ENCODE peak calls at places on chromosomes 1 and 21, in six cellular contexts. U, W, Z, O, F and G are unnamed samples. For H3K4me1, the result is how much of the 10 kb centered on the place peaks cover.

GRCh38 chr1:6423321-6423999 is 1.1 kb upstream of the ESPN start:
- DNase-seq in O (peak), F (peak), W (peak), Z (peak), U (peak), G (peak)

GRCh38 chr21:41373253-41373652 is 11.4 kb downstream of the MX2 start:
- DNase-seq in U (no peak), F (no peak), W (no peak), Z (no peak), O (no peak), G (no peak)

GRCh38 chr1:91741301-91741700 is 144.7 kb downstream of the TGFBR3 start:
- DNase-seq in W (no peak), Z (no peak), O (no peak), U (no peak), F (no peak), G (peak)

GRCh38 chr1:229368347-229368746 is 25.5 kb upstream of the CCSAP start:
- DNase-seq in F (no peak), O (no peak), U (no peak), W (no peak), Z (no peak), G (no peak)

GRCh38 chr1:244466724-244467123 is 5.7 kb downstream of the CATSPERE start:
- DNase-seq in O (no peak), U (no peak), Z (no peak), F (no peak), W (no peak), G (no peak)

GRCh38 chr1:109025691-109026090 is 16.2 kb downstream of the WDR47 start:
- DNase-seq in O (no peak), U (no peak), W (no peak), Z (no peak), F (no peak), G (peak)

GRCh38 chr1:156993426-156994147 is 52.0 kb downstream of the ARHGEF11 start:
- DNase-seq in O (no peak), W (no peak), U (no peak), Z (no peak), F (no peak), G (peak)

GRCh38 chr1:1199141-1199960 is 7.0 kb downstream of the TNFRSF18 start:
- DNase-seq in F (no peak), O (no peak), Z (peak), W (no peak), U (no peak), G (no peak)

GRCh38 chr1:10528066-10529014 is 53.6 kb downstream of the PEX14 start:
- DNase-seq in O (peak), F (no peak), W (no peak), U (peak), Z (no peak), G (peak)

GRCh38 chr21:42424848-42425602 is 21.3 kb downstream of the UBASH3A start:
- DNase-seq in O (no peak), F (no peak), Z (no peak), U (no peak), W (no peak), G (no peak)

GRCh38 chr1:244957122-244957521 is 92.8 kb upstream of the HNRNPU start:
- DNase-seq in Z (no peak), O (no peak), F (no peak), U (no peak), W (no peak), G (no peak)

GRCh38 chr21:37862536-37862935 is 53.7 kb downstream of the KCNJ6 start:
- DNase-seq in U (peak), F (peak), O (no peak), Z (peak), W (peak), G (peak)

GRCh38 chr1:42736571-42737200 is 3.4 kb downstream of the CLDN19 start:
- DNase-seq in F (no peak), W (no peak), O (no peak), Z (no peak), U (no peak), G (no peak)

GRCh38 chr1:206854401-206855129 is 10.9 kb upstream of the IL20 start:
- DNase-seq in Z (no peak), F (no peak), W (no peak), O (no peak), U (no peak), G (no peak)

DNA sequence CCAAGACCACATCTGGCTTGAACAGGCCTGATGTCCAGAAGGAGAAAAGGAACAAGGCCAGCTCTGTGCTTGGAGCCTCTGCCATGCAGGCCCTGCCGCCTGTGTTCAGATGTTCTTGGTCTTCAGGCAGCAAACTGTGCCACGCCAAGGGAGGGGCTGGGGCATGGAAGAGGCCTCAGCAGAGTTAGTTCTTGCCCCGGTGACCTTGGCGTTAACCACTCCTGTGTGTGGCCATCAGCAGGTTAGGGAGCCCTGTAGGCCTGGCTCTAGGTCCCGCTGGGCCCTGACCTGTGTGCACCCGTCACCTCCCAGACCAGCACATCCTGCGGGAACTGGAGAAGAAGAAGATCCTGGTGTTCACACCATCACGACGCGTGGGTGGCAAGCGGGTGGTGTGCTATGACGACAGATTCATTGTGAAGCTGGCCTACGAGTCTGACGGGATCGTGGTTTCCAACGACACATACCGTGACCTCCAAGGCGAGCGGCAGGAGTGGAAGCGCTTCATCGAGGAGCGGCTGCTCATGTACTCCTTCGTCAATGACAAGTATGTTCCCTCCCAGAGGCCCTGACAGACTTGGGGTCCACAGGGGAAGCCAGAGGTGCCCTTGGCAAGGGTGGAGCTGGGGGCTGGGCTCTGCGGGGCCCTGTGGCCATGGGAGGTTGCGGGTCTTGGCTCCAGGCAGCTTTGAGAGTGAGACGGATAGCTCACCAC is 7.1 kb downstream of the ZC3H12A start:
- DNase-seq in O (no peak), W (no peak), F (no peak), Z (no peak), U (no peak), G (peak)
- H3K4me1 ChIP-seq in O (under half), W (under half), F (under half), Z (under half), U (under half), G (under half)

GRCh38 chr1:235631816-235632215 is 17.8 kb downstream of the GNG4 start:
- DNase-seq in Z (no peak), W (no peak), O (no peak), F (peak), U (no peak), G (no peak)
- H3K4me3 ChIP-seq in Z (no peak), W (no peak), O (no peak), F (no peak), U (no peak), G (peak)

DNA sequence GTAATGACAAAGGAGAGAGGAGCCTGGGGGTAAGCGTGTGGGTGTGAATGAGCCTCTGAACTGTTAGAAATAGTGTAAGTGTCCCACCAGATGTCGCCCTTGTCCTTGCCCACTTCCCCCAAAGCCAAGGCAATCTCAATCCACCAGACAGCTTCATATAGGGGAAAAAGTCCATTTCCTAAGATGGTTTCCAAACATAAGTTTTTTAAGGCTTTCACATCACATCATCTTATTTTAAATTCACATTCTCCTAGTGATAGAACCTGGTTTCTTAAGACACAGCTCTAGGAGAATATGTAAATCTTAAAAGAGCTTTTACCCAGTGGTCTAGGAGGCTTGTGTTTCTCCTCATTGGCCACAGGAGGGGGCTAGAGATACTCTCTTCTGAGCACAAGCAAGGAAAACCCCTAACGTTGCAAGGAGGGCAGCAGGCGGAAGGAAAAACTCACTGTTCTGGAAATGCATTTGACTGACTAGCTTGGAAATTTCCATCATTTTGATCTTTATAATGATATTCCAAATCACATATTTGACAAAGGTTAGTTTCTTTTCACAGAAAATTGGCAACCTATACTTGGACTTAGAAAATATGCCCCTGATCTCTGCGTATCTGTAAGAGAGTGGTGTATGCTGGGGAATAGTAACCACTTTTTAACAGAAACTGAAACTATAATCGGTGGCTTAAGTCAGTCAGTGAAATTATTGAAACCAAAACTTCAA is 51.9 kb upstream of the LPAR3 start:
- DNase-seq in F (peak), U (peak), O (peak), W (peak), Z (peak), G (peak)
- TF ChIP-seq EZH2phosphoT487 in F (no peak), U (no peak), O (no peak), W (no peak), Z (no peak), G (no peak)

DNA sequence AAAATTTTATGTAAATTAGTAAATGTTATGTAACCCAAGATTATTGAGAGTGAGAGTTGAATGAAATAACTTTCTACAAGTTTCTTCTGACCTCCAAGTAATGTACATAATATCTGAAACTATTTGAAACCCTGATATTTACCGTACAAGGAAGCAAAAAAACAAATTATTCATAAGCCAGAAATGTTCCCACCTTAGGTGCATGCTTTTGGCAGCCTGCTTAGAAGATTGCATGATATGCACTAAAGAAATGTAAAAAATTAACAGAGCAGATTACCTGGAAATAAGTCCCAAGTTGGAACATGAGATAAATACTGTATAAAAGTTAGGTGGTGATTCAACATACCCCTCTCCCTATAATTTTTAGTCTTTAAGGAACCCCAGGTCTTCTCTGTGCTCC is 127.2 kb downstream of the CRB1 start:
- DNase-seq in U (no peak), O (no peak), F (no peak), W (no peak), Z (no peak), G (no peak)
- H3K4me1 ChIP-seq in U (under half), O (under half), F (under half), W (under half), Z (under half), G (under half)

GRCh38 chr1:18928985-18929384 is 26.6 kb upstream of the ALDH4A1 start:
- DNase-seq in U (no peak), Z (no peak), O (no peak), F (no peak), W (no peak), G (no peak)

GRCh38 chr1:18927082-18927653 is 24.8 kb upstream of the ALDH4A1 start:
- DNase-seq in U (no peak), Z (no peak), F (no peak), W (peak), O (no peak), G (no peak)

GRCh38 chr1:18928406-18928805 is 26.1 kb upstream of the ALDH4A1 start:
- DNase-seq in Z (no peak), F (no peak), O (no peak), U (no peak), W (no peak), G (no peak)

GRCh38 chr1:18926315-18927081 is 24.1 kb upstream of the ALDH4A1 start:
- DNase-seq in O (peak), U (peak), W (peak), F (no peak), Z (no peak), G (peak)

DNA sequence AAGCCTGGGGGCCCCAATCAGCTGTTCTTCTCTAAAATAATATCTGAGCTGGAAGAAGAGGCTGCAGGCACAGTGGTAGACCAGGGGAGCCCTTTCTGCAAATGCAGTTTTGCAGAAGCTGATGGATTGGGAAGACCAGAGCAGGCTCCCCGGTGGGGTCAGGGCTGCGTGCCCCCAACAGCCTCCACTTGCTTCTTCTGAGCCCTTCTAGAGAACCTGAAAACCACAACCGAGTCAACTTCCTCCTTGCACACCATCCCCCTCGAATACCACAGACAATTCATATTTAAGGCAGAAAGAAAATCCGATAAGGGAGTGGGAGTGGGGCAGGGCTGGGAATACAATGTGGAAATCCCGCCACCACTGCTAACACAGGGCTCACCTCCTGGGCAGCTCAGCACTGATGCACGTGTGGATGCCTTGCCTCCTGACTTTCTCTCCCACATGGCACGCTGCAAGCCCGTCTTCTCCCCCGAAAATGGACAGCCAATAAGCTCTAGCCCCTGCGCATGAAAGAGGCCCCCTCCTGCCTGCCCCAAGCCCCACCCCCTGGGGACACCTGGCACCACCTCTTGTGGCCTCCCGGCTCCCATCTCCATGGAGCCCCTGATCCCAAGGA is 25.4 kb upstream of the ALDH4A1 start:
- DNase-seq in W (peak), O (no peak), F (no peak), Z (no peak), U (no peak), G (no peak)
- H3K4me3 ChIP-seq in W (no peak), O (peak), F (no peak), Z (no peak), U (no peak), G (no peak)

GRCh38 chr1:58983159-58983558 is 199.3 kb upstream of the JUN start:
- DNase-seq in W (no peak), U (no peak), F (no peak), Z (no peak), O (no peak), G (peak)
- TF ChIP-seq EZH2phosphoT487 in W (no peak), U (no peak), F (no peak), Z (no peak), O (no peak), G (no peak)